ENCODE peak calls at places on chromosomes 2 and 18, in six cellular contexts. Y, N, S, A, W and X are unnamed samples.

GRCh38 chr2:150211164-150211631 is 276.3 kb downstream of the RND3 start:
- DNase-seq in A (peak), N (no peak), Y (peak), W (no peak), S (no peak), X (no peak)

GRCh38 chr2:238449909-238450417 is 23.2 kb downstream of the ASB1 start:
- DNase-seq in S (no peak), N (no peak), Y (peak), A (peak), W (peak), X (no peak)

GRCh38 chr2:146677280-146677679 is 1167.5 kb upstream of the ACVR2A start:
- DNase-seq in Y (peak), N (no peak), S (peak), W (no peak), A (no peak), X (peak)

GRCh38 chr2:156405586-156405985 is 30.6 kb upstream of the GPD2 start:
- DNase-seq in W (peak), Y (peak), S (peak), A (peak), N (no peak), X (peak)

GRCh38 chr2:235647264-235647663 is 153.4 kb downstream of the AGAP1 start:
- DNase-seq in S (no peak), N (no peak), W (no peak), A (no peak), Y (no peak), X (no peak)

GRCh38 chr2:148814143-148814852 is 60.7 kb upstream of the KIF5C start:
- DNase-seq in N (no peak), A (peak), Y (peak), W (no peak), S (no peak), X (no peak)

GRCh38 chr2:162058973-162059668 is 14.9 kb downstream of the DPP4 start:
- DNase-seq in A (no peak), W (no peak), N (no peak), S (no peak), Y (peak), X (no peak)

GRCh38 chr2:110674620-110675555 is 3.0 kb downstream of the BUB1 start:
- DNase-seq in S (peak), N (no peak), A (peak), Y (peak), W (peak), X (peak)

GRCh38 chr2:241863021-241863954 is 4.6 kb upstream of the PDCD1 start:
- DNase-seq in N (no peak), W (no peak), A (no peak), S (no peak), Y (peak), X (peak)

GRCh38 chr18:23718243-23718720 is 29.0 kb downstream of the LAMA3 start:
- DNase-seq in A (peak), N (no peak), S (no peak), Y (peak), W (no peak), X (no peak)

GRCh38 chr2:196961889-196962288 is 35.4 kb upstream of the PGAP1 start:
- DNase-seq in A (no peak), Y (no peak), W (no peak), N (no peak), S (no peak), X (no peak)

GRCh38 chr18:58942486-58942885 is 77.8 kb downstream of the ZNF532 start:
- DNase-seq in N (no peak), S (peak), A (no peak), Y (no peak), W (no peak), X (no peak)

GRCh38 chr2:209901187-209901586 is 101.3 kb upstream of the RPE start:
- DNase-seq in W (no peak), Y (no peak), A (no peak), S (no peak), N (no peak), X (no peak)

GRCh38 chr2:77939801-77940200 is 417.6 kb upstream of the LRRTM4 start:
- DNase-seq in S (no peak), N (no peak), A (no peak), W (no peak), Y (no peak), X (no peak)

GRCh38 chr2:44056947-44057346 is 61.2 kb upstream of the LRPPRC start:
- DNase-seq in Y (no peak), N (no peak), W (no peak), S (no peak), A (no peak), X (no peak)

GRCh38 chr2:71613953-71614925 is 160.9 kb downstream of the DYSF start:
- DNase-seq in S (no peak), Y (no peak), A (no peak), W (no peak), N (no peak), X (no peak)

GRCh38 chr2:219059725-219060682 is 717 bp downstream of the IHH start:
- DNase-seq in A (no peak), W (peak), S (peak), N (no peak), Y (peak), X (peak)

GRCh38 chr18:12278765-12279682 is 24.9 kb downstream of the CIDEA start:
- DNase-seq in A (peak), N (no peak), W (peak), Y (peak), S (peak), X (peak)

GRCh38 chr2:48306409-48307284 is 223.3 kb upstream of the STON1 start:
- DNase-seq in N (no peak), A (peak), Y (peak), W (no peak), S (peak), X (no peak)

GRCh38 chr2:3222636-3223035 is 155.0 kb downstream of the EIPR1 start:
- DNase-seq in W (no peak), N (no peak), A (no peak), Y (no peak), S (no peak), X (no peak)

GRCh38 chr18:50594931-50595330 is 35.0 kb downstream of the MAPK4 start:
- DNase-seq in W (no peak), S (peak), A (peak), Y (no peak), N (no peak), X (no peak)

GRCh38 chr18:35451032-35451431 is 46.7 kb downstream of the INO80C start:
- DNase-seq in W (no peak), N (no peak), A (no peak), Y (no peak), S (no peak), X (no peak)

GRCh38 chr18:44601447-44601846 is 79.2 kb upstream of the SETBP1 start:
- DNase-seq in N (no peak), A (peak), W (peak), S (peak), Y (peak), X (no peak)

GRCh38 chr18:44882163-44882881 is 201.6 kb downstream of the SETBP1 start:
- DNase-seq in W (no peak), N (no peak), Y (no peak), A (no peak), S (no peak), X (no peak)

GRCh38 chr2:195304310-195304709 is 352.7 kb upstream of the SLC39A10 start:
- DNase-seq in A (peak), W (peak), N (peak), S (peak), Y (peak), X (peak)

GRCh38 chr18:11719621-11720020 is 30.6 kb downstream of the GNAL start:
- DNase-seq in Y (no peak), N (no peak), A (no peak), S (no peak), W (no peak), X (no peak)

GRCh38 chr2:166375736-166376487 is at the start of gene SCN9A:
- DNase-seq in W (peak), N (no peak), Y (peak), A (peak), S (peak), X (peak)

DNA sequence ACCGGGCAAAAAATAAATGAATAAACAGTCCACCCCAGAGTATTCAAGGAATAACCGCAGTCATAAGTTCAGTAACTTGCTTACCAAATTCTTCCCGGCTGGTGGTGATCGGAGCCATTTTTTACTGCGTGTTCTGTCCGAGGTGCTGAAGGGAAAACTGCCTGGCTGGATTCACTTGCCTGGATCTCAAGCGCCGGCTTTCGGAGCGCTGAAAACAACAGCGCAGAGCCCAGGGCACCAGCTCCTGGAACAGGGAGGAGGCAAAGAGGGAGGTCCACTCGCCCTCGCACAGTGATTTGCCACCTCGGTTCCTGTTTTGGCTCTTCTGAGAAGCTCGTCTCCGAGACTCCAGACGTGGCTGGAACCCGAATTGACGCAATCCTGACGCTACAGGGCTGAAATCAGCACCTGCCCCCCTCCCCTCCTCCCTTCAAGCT is at the start of gene SYT4:
- DNase-seq in W (peak), A (peak), S (peak), Y (peak), N (no peak), X (peak)
- TF ChIP-seq EZH2 in W (no peak), A (no peak), S (peak), Y (no peak), N (no peak), X (no peak)

GRCh38 chr2:120885749-120886148 is 150.1 kb downstream of the GLI2 start:
- DNase-seq in A (no peak), N (no peak), W (no peak), Y (no peak), S (no peak), X (no peak)

GRCh38 chr2:120884406-120885290 is 149.0 kb downstream of the GLI2 start:
- DNase-seq in N (no peak), S (no peak), W (no peak), Y (no peak), A (no peak), X (no peak)

GRCh38 chr2:120881981-120882788 is 146.5 kb downstream of the GLI2 start:
- DNase-seq in A (no peak), N (no peak), S (no peak), Y (no peak), W (no peak), X (no peak)

GRCh38 chr2:120885311-120885710 is 149.6 kb downstream of the GLI2 start:
- DNase-seq in N (no peak), W (no peak), S (no peak), Y (no peak), A (no peak), X (no peak)

DNA sequence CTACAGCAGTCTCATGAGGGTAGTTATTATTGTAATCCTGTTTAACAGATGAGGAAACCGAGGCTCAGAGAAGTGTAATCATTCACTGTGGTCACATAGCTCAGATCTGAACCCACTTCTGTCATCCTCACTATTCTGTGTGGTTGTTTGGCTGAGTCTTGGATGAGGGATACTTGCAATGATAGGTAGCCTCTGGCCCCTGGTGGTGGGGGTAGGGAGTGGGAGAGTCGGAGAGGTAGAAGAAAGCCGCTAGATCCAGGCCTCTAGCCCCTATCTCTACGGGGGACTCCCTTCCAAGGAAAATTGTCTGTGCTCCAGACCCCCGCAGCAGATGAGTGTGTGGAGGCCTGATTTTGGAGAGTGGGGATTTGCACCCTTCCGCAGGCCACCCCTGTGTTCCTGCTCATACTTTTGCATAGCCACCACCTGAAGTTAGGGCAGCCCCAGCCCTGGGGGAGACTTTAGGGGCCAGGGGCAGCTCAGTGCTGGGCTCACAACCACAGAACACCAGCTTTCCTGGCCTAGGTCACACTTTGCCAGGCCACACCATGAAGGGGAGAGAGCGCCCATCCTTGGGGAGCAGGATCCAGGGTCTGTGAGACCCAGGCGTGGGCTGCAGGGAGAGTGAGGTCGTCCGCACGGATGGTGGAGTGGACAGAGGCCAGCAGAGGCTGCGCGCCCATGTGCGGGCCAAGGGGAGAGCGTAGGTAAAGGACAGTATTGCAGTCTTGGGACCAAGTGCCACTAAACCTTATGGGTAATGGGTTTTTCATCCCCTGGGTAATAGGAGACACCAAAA is 148.1 kb downstream of the GLI2 start:
- DNase-seq in Y (no peak), N (no peak), A (no peak), W (no peak), S (no peak), X (peak)
- H3K4me2 ChIP-seq in Y (no peak), N (no peak), A (no peak), W (no peak), S (no peak), X (no peak)

DNA sequence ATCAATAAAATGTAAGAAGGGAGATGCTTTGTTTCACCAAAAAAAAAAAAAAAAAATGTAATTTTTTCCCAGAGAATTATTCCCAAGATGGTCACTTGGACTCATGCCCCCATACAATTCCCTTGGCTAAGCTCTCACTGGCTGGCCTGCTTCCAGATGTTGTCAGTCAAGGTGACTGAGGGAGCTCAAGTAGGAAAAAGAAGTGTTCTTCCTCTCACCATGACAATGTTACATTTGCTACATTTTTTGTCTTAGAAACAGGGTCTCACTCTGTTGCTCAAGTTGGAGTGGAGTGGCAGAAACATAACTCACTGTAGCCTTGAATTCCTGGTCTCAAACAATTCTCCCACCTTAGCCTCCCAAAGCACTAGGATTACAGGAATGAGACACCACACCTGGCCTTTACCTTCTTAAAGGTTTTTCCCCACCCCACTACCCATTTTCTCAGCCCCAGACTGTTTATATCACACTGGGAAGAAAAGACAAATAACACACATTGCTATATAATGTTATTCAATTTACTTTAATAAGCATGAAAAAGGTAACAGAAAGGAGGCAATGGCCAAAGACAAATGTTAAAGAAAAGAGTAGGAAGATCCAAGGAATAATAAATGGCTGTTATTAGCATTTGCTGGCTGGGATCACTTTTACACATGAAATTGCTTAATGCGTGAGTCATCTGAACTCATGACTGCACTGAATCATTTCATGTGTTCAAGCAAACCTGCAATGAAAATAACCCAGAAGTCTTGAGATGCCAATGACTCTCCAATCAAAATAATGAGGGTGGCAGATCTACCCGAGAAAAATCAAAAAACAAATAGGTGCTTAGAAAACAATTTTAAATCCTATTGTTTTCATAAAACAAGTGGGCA is 45.2 kb downstream of the ACVR1 start:
- DNase-seq in Y (peak), S (peak), N (peak), W (peak), A (peak), X (no peak)
- TF ChIP-seq EZH2 in Y (no peak), S (no peak), N (no peak), W (no peak), A (no peak), X (no peak)

GRCh38 chr2:10392548-10392947 is 55.6 kb downstream of the ODC1 start:
- DNase-seq in S (no peak), W (no peak), N (no peak), A (no peak), Y (no peak), X (no peak)
- H3K4me2 ChIP-seq in S (no peak), W (no peak), N (no peak), A (no peak), Y (no peak), X (peak)